ENCODE peak calls at places on chromosomes 12 and 14, in seven cellular contexts. Z is activated T-helper 1 cell treated with anti-CD3 and anti-CD28 coated beads, Interleukin-2, amount 50 U/mL, for 16 hours; R is stimulated activated CD4-positive, alpha-beta T cell treated with anti-CD3 and anti-CD28 coated beads, Interleukin-12 subunit alpha, Interleukin-12 subunit beta, amount 100 ng/mL, for 48 hours; U is astrocyte of the spinal cord; J is neural crest cell; I is RCC 7860; O is naive thymus-derived CD4-positive, alpha-beta T cell. C is an unnamed sample.
A peak's percentile ranks its signal among the peaks of the same experiment; 100 is the strongest.

GRCh38 chr12:90576707-90577106 is 378.3 kb downstream of the CCER1 start:
- DNase-seq in Z (no peak), R (no peak), U (no peak), J (no peak), I (no peak), O (no peak), C (no peak)

GRCh38 chr12:103498990-103499389 is 3.2 kb upstream of the C12orf42 start:
- DNase-seq in Z (no peak), R (no peak), U (no peak), J (no peak), I (no peak), O (no peak), C (no peak)

GRCh38 chr12:52380271-52380694 is 5.2 kb downstream of the KRT84 start:
- DNase-seq in Z (no peak), R (no peak), U (peak; percentile 16), J (peak; percentile 27), I (no peak), O (no peak), C (no peak)

GRCh38 chr14:52076334-52076733 is 7.5 kb upstream of the NID2 start:
- DNase-seq in Z (no peak), R (no peak), U (peak; percentile 79), J (no peak), I (peak; percentile 54), O (no peak), C (no peak)

GRCh38 chr12:48961801-48962200 is 4.5 kb upstream of the ARF3 start:
- DNase-seq in Z (no peak), R (no peak), U (no peak), J (no peak), I (no peak), O (no peak), C (no peak)

GRCh38 chr12:46921048-46921753 is 95.4 kb upstream of the SLC38A4 start:
- DNase-seq in Z (no peak), R (no peak), U (peak; percentile 72), J (no peak), I (peak; percentile 34), O (no peak), C (no peak)

GRCh38 chr14:101408077-101408831 is 153.0 kb upstream of the DIO3 start:
- DNase-seq in Z (no peak), R (no peak), U (peak; percentile 43), J (no peak), I (no peak), O (no peak), C (no peak)

GRCh38 chr14:65190312-65190711 is 88.0 kb upstream of the MAX start:
- DNase-seq in Z (no peak), R (no peak), U (no peak), J (no peak), I (no peak), O (no peak), C (no peak)

GRCh38 chr14:99574099-99574880 is 29.7 kb downstream of the CCDC85C start:
- DNase-seq in Z (no peak), R (no peak), U (peak; percentile 56), J (no peak), I (peak; percentile 83), O (no peak), C (no peak)

GRCh38 chr14:100421756-100422470 is 98.8 kb downstream of the SLC25A47 start:
- DNase-seq in Z (no peak), R (no peak), U (no peak), J (no peak), I (no peak), O (no peak), C (peak; percentile 47)

GRCh38 chr14:97074860-97075259 is 277.7 kb downstream of the VRK1 start:
- DNase-seq in Z (no peak), R (no peak), U (no peak), J (no peak), I (no peak), O (no peak), C (no peak)

GRCh38 chr12:89349814-89350213 is 2.5 kb downstream of the DUSP6 start:
- DNase-seq in Z (no peak), R (no peak), U (peak; percentile 74), J (peak; percentile 50), I (no peak), O (no peak), C (no peak)